ENCODE peak calls at places on chromosomes 4 and X, in four cellular contexts. K is OCI-LY7, U is thyroid gland, J is GM13977. S is an unnamed sample.
A peak's percentile ranks its signal among the peaks of the same experiment; 100 is the strongest.

GRCh38 chr4:145938618-145939177 is at the start of gene ZNF827:
- DNase-seq in U (peak; percentile 85), J (peak; percentile 62), K (peak; percentile 87), S (peak; percentile 47)

GRCh38 chr4:7295917-7296660 is 103.8 kb downstream of the SORCS2 start:
- DNase-seq in K (no peak), J (peak; percentile 76), U (peak; percentile 41), S (peak; percentile 55)

GRCh38 chr4:80713409-80713808 is 317.1 kb upstream of the BMP3 start:
- DNase-seq in J (no peak), K (no peak), U (peak; percentile 19), S (no peak)

GRCh38 chr4:17232575-17233253 is 279.2 kb downstream of the QDPR start:
- DNase-seq in K (no peak), U (peak; percentile 54), J (no peak), S (no peak)

GRCh38 chr4:112282860-112283667 is 2.6 kb downstream of the TIFA start:
- DNase-seq in U (no peak), J (no peak), K (no peak), S (no peak)

GRCh38 chr4:162282711-162283110 is 118.9 kb upstream of the FSTL5 start:
- DNase-seq in K (no peak), J (no peak), U (no peak), S (no peak)

GRCh38 chr4:56261027-56261426 is 126.3 kb downstream of the AASDH start:
- DNase-seq in U (no peak), K (no peak), J (no peak), S (peak; percentile 18)

GRCh38 chrX:68699960-68700746 is 52.7 kb downstream of the STARD8 start:
- DNase-seq in U (peak; percentile 12), K (no peak), J (no peak), S (no peak)

GRCh38 chrX:53556868-53557267 is 122.7 kb upstream of the HSD17B10 start:
- DNase-seq in U (no peak), K (no peak), J (no peak), S (no peak)

GRCh38 chr4:156970501-156971167 is 965 bp downstream of the PDGFC start:
- DNase-seq in U (peak; percentile 68), J (peak; percentile 23), K (no peak), S (no peak)

GRCh38 chr4:18815081-18815778 is 793.7 kb upstream of the LCORL start:
- DNase-seq in U (no peak), K (no peak), J (no peak), S (no peak)

GRCh38 chrX:10199212-10199611 is 42.4 kb downstream of the CLCN4 start:
- DNase-seq in U (no peak), K (peak; percentile 78), J (no peak), S (peak; percentile 22)

GRCh38 chrX:149846789-149847188 is 34.2 kb upstream of the MAGEA8 start:
- DNase-seq in K (no peak), U (no peak), J (no peak), S (no peak)

GRCh38 chr4:112515278-112516075 is 503 bp downstream of the NEUROG2 start:
- DNase-seq in J (peak; percentile 79), U (peak; percentile 32), K (peak; percentile 35), S (peak; percentile 69)

GRCh38 chrX:72621619-72622485 is 49.2 kb upstream of the HDAC8 start:
- DNase-seq in J (peak; percentile 26), U (no peak), K (no peak), S (peak; percentile 9)

GRCh38 chrX:30302957-30303356 is 6.2 kb downstream of the NR0B1 start:
- DNase-seq in J (no peak), K (no peak), U (peak; percentile 30), S (no peak)

GRCh38 chr4:86730310-86730709 is 118.9 kb downstream of the SLC10A6 start:
- DNase-seq in J (no peak), U (no peak), K (no peak), S (no peak)

GRCh38 chr4:1012031-1012739 is 759 bp downstream of the FGFRL1 start:
- DNase-seq in K (peak; percentile 19), J (no peak), U (peak; percentile 73), S (no peak)

GRCh38 chr4:154854362-154854761 is 73.3 kb downstream of the RBM46 start:
- DNase-seq in K (no peak), J (no peak), U (no peak), S (no peak)

GRCh38 chr4:15963001-15963451 is at the start of gene FGFBP2:
- DNase-seq in U (peak; percentile 62), J (no peak), K (peak; percentile 44), S (peak; percentile 28)

GRCh38 chrX:14064632-14065432 is 35.1 kb upstream of the GEMIN8 start:
- DNase-seq in K (no peak), U (no peak), J (no peak), S (no peak)

GRCh38 chr4:5082381-5082780 is 31.1 kb downstream of the STK32B start:
- DNase-seq in K (no peak), J (no peak), U (no peak), S (no peak)

GRCh38 chrX:73262991-73263390 is 48.3 kb upstream of the NAP1L2 start:
- DNase-seq in J (peak; percentile 4), U (no peak), K (peak; percentile 4), S (no peak)

GRCh38 chrX:113929004-113929403 is 654.9 kb upstream of the HTR2C start:
- DNase-seq in U (peak; percentile 1), K (peak; percentile 7), J (no peak), S (no peak)

GRCh38 chr4:57119054-57119651 is 9.0 kb upstream of the IGFBP7 start:
- DNase-seq in U (peak; percentile 21), J (no peak), K (no peak), S (no peak)

GRCh38 chrX:17976955-17977354 is 115.9 kb upstream of the RAI2 start:
- DNase-seq in K (no peak), J (no peak), U (no peak), S (no peak)
- TF ChIP-seq CTCF in K (no peak), J (no peak), U (no peak), S (no peak)

GRCh38 chr4:186885289-186885688 is 161.6 kb upstream of the FAT1 start:
- DNase-seq in J (no peak), U (no peak), K (no peak), S (no peak)
- TF ChIP-seq CTCF in J (no peak), U (no peak), K (no peak), S (no peak)

DNA sequence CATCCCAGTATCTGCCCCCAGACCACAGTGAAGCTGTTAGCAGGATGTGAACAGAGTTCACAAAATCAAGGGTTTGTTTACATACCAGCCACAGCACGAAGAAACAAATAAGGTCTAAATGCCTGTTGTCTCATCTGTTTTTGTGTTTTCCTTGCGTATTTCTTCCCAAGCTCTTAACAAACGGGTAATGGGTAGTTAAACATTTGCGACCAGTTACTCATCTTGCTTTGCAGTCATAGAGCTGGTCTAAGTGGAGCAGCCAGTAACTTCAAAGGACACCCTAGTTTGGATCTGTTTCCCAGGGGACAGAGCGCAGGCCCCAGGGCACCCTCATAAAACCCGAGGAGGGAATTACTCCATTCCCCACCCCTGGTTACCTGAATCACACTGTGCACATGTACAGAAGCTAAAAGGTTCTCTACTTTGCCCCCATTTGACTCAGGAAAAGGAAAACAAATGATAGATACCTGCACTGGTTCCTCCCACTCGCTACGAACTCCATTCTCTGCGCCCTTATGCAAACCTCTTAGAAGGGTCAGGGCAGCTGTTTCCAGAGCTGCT is 68.8 kb downstream of the MAML3 start:
- DNase-seq in U (no peak), J (no peak), K (no peak), S (no peak)
- TF ChIP-seq CTCF in U (no peak), J (no peak), K (no peak), S (no peak)

GRCh38 chr4:168736831-168737230 is 240.0 kb downstream of the PALLD start:
- DNase-seq in U (no peak), K (no peak), J (no peak), S (no peak)

GRCh38 chr4:168739851-168740250 is 243.0 kb downstream of the PALLD start:
- DNase-seq in J (no peak), K (no peak), U (no peak), S (no peak)

GRCh38 chr4:168734703-168735688 is 238.1 kb downstream of the PALLD start:
- DNase-seq in U (no peak), J (no peak), K (no peak), S (no peak)

GRCh38 chr4:168735735-168736134 is 238.9 kb downstream of the PALLD start:
- DNase-seq in U (no peak), J (no peak), K (no peak), S (no peak)

GRCh38 chr4:168737441-168738176 is 240.8 kb downstream of the PALLD start:
- DNase-seq in J (no peak), U (no peak), K (no peak), S (no peak)
- TF ChIP-seq CTCF in J (no peak), U (no peak), K (no peak), S (no peak)

GRCh38 chr4:35541146-35541887 is 703.0 kb downstream of the ARAP2 start:
- DNase-seq in J (no peak), U (no peak), K (no peak), S (no peak)

GRCh38 chr4:35539404-35540055 is 704.8 kb downstream of the ARAP2 start:
- DNase-seq in U (no peak), J (no peak), K (no peak), S (no peak)

GRCh38 chr4:35538807-35539206 is 705.5 kb downstream of the ARAP2 start:
- DNase-seq in K (no peak), U (no peak), J (no peak), S (no peak)

DNA sequence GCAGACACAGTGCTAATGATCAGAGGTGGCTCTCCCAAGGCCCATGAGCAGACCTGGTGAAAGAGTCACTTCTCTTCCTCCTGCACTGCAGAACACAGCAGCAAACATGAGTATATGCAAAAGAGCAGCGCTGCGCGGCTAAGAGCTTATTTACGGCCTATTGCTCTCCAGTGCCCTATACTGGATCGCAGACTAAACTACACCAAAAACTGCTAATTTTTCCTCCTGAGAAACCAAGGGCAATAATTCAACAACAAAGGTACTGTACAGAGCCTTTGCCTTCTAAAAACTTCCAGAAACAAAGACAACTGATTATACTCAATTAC is 702.5 kb downstream of the ARAP2 start:
- DNase-seq in U (no peak), J (no peak), K (no peak), S (no peak)
- TF ChIP-seq CTCF in U (no peak), J (no peak), K (no peak), S (no peak)

GRCh38 chrX:135572436-135572835 is 52.0 kb downstream of the INTS6L start:
- DNase-seq in J (no peak), K (peak; percentile 4), U (no peak), S (no peak)
- TF ChIP-seq CTCF in J (peak; percentile 31), K (peak; percentile 72), U (no peak), S (peak; percentile 15)

S was measured in GM10248.